ENCODE peak calls at places on chromosomes 16 and 17, in seven cellular contexts. S is fibroblast of lung; X is left ventricle myocardium inferior; I is OCI-LY7; H is hepatocyte; L is CD8-positive, alpha-beta T cell; J is osteoblast. T is an unnamed sample. For H3K4me1 and H3K36me3, the result is how much of the 10 kb centered on the place peaks cover.

GRCh38 chr17:67800495-67800928 is 24.8 kb upstream of the BPTF start:
- DNase-seq in H (peak), I (peak), L (peak), S (peak), X (peak), J (peak), T (peak)

GRCh38 chr17:40622509-40622928 is 25.1 kb downstream of the SMARCE1 start:
- DNase-seq in I (no peak), J (no peak), H (no peak), X (no peak), S (no peak), L (peak), T (no peak)

GRCh38 chr17:50479522-50480141 is 972 bp downstream of the RSAD1 start:
- DNase-seq in S (peak), H (peak), I (peak), L (peak), X (peak), J (peak), T (peak)

GRCh38 chr17:80565347-80566053 is 20.9 kb downstream of the RPTOR start:
- DNase-seq in L (no peak), J (no peak), S (no peak), H (no peak), X (no peak), I (no peak), T (no peak)

GRCh38 chr16:53055603-53056527 is 1.1 kb downstream of the CHD9 start:
- DNase-seq in J (peak), I (peak), S (peak), L (no peak), X (no peak), H (peak), T (peak)

GRCh38 chr17:80960037-80960796 is 31.4 kb upstream of the CHMP6 start:
- DNase-seq in S (no peak), X (no peak), I (no peak), H (no peak), J (no peak), L (no peak), T (no peak)

GRCh38 chr17:78737332-78737731 is 44.7 kb downstream of the CYTH1 start:
- DNase-seq in I (no peak), L (no peak), S (peak), X (no peak), H (peak), J (peak), T (no peak)

GRCh38 chr17:20191066-20191465 is 181.9 kb downstream of the SPECC1 start:
- DNase-seq in X (no peak), L (no peak), J (no peak), S (peak), H (no peak), I (no peak), T (no peak)

GRCh38 chr16:22784690-22785214 is 29.2 kb upstream of the HS3ST2 start:
- DNase-seq in I (no peak), J (no peak), S (no peak), L (no peak), X (no peak), H (no peak), T (no peak)

GRCh38 chr17:17781591-17782424 is 55.0 kb downstream of the SREBF1 start:
- DNase-seq in S (peak), X (peak), J (no peak), L (peak), H (peak), I (no peak), T (peak)

GRCh38 chr17:41779954-41780353 is 6.6 kb downstream of the JUP start:
- DNase-seq in S (no peak), X (no peak), H (no peak), L (no peak), I (no peak), J (no peak), T (no peak)
- H3K4me1 ChIP-seq in S (under half), X (half or more), H (under half), L (under half), I (under half), J (under half), T (under half)

DNA sequence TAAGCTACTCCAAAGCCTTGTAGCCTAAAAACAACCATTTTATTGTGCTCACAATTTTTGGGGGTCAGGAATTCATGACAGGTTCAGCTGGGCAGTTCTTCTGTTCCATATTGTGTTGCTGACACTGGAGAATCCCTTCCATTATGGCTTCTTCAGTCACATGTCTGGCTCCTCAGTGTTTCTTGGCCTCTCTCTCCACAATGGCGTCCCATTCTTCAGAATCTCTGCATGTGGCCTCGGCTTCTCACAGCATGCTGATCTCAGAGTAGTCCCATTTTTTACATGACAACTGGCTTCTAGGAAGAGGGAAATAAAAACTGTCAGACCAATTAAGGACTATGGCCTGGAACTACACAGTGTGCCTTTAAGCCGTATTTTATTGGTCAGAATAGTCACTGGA is 49.6 kb downstream of the NF1 start:
- DNase-seq in I (no peak), L (no peak), J (no peak), H (no peak), X (no peak), S (no peak), T (no peak)
- H3K36me3 ChIP-seq in I (under half), L (under half), J (under half), H (under half), X (under half), S (under half), T (under half)

DNA sequence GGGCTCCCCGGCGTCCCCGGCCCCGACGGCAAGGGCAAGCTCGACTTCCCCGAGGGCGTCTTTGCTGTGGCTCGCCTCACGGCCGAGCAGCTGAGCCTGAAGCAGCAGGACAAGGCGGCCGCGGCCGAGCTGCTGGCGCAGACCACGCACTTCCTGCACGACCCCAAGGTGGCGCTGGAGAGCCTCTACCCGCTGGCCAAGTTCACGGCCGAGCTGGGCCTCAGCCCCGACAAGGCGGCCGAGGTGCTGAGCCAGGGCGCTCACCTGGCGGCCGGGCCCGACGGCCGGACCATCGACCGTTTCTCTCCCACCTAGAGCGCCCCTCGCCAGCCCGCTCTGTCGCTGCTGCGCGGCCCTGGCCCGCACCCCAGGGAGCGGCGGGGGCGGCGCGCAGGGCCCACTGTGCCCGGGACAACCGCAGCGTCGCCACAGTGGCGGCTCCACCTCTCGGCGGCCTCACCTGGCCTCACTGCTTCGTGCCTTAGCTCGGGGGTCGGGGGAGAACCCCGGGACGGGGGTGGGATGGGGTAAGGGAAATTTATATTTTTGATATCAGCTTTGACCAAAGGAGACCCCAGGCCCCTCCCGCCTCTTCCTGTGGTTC is 3.7 kb downstream of the HIC1 start:
- DNase-seq in S (peak), I (peak), H (peak), X (peak), J (peak), L (peak), T (peak)
- TF ChIP-seq CTCF in S (peak), I (peak), H (peak), X (peak), J (peak), L (peak), T (peak)

GRCh38 chr16:4316732-4317461 is 1.0 kb downstream of the GLIS2 start:
- DNase-seq in X (peak), I (no peak), L (no peak), J (peak), H (peak), S (peak), T (peak)

GRCh38 chr16:4315185-4316102 is at the start of gene GLIS2:
- DNase-seq in L (peak), I (peak), X (peak), J (peak), S (peak), H (peak), T (peak)

GRCh38 chr16:4317471-4318170 is 1.8 kb downstream of the GLIS2 start:
- DNase-seq in S (peak), I (no peak), X (no peak), J (peak), H (peak), L (no peak), T (peak)

GRCh38 chr16:4314532-4315184 is 1.2 kb upstream of the GLIS2 start:
- DNase-seq in H (peak), J (peak), L (peak), X (no peak), I (peak), S (peak), T (peak)

DNA sequence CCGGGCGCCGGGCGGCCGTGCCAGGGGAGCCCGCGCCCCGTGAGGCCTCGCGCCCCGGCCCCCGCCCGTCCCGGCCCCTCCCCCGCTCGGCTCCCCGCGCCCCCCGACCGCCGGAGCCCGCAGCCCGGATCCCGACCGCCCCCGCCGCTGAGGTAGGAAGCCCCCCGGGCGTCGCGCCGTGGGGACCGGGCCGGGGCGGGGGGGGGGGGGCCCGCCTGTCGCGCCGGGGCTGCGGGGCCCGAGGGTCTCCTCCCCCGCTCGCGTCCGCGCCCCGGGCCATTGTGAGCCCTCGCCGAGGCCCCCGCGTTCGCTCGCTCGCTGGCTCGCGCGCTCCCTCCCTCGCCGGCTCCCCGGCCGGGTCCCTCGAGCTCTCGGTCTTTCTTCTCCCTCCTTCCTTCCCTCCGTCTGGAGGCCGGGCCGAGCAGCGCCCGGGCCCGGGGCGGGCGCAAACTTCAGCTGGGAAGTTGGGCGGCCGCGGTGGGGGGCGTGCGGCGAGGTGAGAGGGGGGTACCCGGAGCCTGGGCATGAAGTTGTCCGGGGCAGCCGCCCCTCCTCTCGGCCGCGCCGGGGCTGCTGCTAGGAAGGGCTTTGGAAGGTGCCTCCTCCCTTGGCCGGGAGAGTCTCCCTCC is 350 bp downstream of the GLIS2 start:
- DNase-seq in H (peak), J (peak), L (no peak), X (no peak), I (no peak), S (no peak), T (no peak)
- H3K4me1 ChIP-seq in H (under half), J (under half), L (under half), X (half or more), I (under half), S (under half), T (under half)

DNA sequence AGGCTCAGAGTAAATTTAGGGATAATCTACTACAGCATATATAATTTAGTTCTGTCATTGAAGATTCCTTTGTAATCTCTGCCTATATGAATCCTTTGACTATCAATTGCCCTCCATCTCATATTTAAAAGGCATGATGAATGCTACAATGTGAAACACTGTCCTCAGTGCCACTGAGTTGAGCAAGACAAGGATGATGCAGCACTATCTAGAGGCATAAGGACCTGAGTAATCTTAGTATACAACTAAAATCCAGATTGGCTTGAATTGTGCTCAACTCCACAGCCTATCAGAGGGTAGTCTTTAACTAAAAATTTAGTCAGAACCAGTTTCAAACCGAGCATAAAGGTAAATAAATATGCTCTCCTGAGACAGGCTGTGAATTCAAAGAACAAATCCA is 11.6 kb upstream of the STRADA start:
- DNase-seq in X (no peak), H (no peak), L (no peak), S (no peak), J (no peak), I (no peak), T (no peak)
- H3K36me3 ChIP-seq in X (half or more), H (under half), L (under half), S (under half), J (half or more), I (half or more), T (under half)

DNA sequence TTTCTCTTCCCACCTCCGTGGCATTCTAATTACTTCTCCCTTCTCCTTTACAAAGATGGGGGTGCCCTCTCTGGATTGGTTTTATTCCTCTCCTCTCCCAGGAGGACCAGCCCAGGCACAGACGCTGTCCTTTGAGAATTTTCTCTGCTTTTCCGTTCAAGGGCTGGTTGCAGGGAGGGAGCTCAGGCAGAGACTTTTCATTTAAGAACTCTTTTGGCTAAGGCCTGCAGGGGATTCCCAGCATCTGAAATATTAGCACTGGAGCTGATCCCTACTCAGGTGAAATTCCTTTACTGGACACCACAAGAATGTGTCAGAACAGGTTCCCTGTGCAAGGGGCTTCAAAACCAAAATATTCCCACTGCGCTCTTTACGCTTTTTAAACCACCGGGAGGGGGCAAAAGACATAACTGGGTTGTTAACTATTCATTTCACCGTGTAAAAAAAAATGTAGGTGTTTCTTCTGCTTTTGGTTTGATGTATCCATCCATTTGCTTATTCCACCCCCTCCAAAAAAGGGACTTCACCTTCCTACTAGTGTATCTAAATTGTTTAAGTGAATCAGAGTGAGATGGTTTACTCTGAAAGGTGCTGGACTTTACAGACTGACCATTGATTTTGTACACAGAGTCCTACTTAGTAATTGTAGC is 1.4 kb downstream of the NFAT5 start:
- DNase-seq in I (peak), J (peak), L (no peak), H (peak), X (no peak), S (no peak), T (no peak)
- TF ChIP-seq CTCF in I (peak), J (peak), L (peak), H (peak), X (peak), S (peak), T (no peak)

GRCh38 chr17:38925263-38925995 is at the start of gene LASP1NB:
- DNase-seq in H (no peak), S (peak), I (peak), L (peak), X (no peak), J (peak), T (no peak)
- H3K4me1 ChIP-seq in H (under half), S (under half), I (under half), L (under half), X (under half), J (under half), T (under half)

DNA sequence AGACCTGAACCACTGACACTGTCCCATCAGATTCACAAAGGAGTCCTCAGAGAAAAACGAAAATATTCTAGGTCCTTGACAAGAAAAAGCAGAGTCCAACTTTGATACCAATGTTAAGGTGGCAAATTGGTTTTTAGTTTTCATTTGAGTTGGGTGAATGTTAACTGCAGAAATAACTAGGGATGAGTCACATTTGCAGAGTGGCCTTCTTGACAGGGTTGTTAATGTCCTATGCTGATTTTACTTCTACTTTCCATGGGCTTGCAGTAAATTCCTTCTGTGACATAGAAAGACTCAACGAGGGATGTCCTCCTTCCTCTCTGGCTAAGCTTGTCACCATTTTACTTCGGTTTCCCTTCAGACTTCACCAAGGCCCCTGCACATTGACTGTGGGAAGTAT is 47.2 kb upstream of the ICAM2 start:
- DNase-seq in H (no peak), L (no peak), X (no peak), S (no peak), J (peak), I (no peak), T (no peak)
- H3K36me3 ChIP-seq in H (under half), L (under half), X (half or more), S (under half), J (half or more), I (half or more), T (under half)

T was measured in colonic mucosa.